ENCODE peak calls at places on chromosomes 6 and 20, in nine cellular contexts. V is left lung; F is heart right ventricle; I is K562; Y is left ventricle myocardium inferior; U is mammary epithelial cell; H is GM23248; Q is CD4-positive, CD25-positive, alpha-beta regulatory T cell; S is cardiac muscle cell. E is an unnamed sample.
A peak's percentile ranks its signal among the peaks of the same experiment; 100 is the strongest.

GRCh38 chr6:134634952-134635351 is 314.9 kb downstream of the ALDH8A1 start:
- DNase-seq in V (no peak), F (no peak), I (no peak), Y (no peak), U (no peak), H (no peak), Q (no peak), S (no peak), E (no peak)

GRCh38 chr20:891121-892080 is 24.7 kb downstream of the ANGPT4 start:
- DNase-seq in V (no peak), F (peak; percentile 74), I (no peak), Y (peak; percentile 67), U (peak; percentile 51), H (no peak), Q (no peak), S (peak; percentile 72), E (no peak)

GRCh38 chr6:37668251-37668650 is 29.4 kb downstream of the MDGA1 start:
- DNase-seq in V (no peak), F (no peak), I (no peak), Y (no peak), U (no peak), H (peak; percentile 28), Q (no peak), S (no peak), E (no peak)

GRCh38 chr20:32859961-32860360 is 1.2 kb downstream of the EFCAB8 start:
- DNase-seq in V (no peak), F (no peak), I (no peak), Y (no peak), U (no peak), H (no peak), Q (no peak), S (no peak), E (no peak)

GRCh38 chr6:157561929-157562810 is 181.2 kb downstream of the ZDHHC14 start:
- DNase-seq in V (no peak), F (no peak), I (no peak), Y (no peak), U (no peak), H (no peak), Q (no peak), S (no peak), E (no peak)

GRCh38 chr6:154457046-154457713 is 53.3 kb downstream of the CNKSR3 start:
- DNase-seq in V (no peak), F (no peak), I (no peak), Y (no peak), U (peak; percentile 64), H (no peak), Q (no peak), S (no peak), E (no peak)

GRCh38 chr20:45934046-45934586 is 367 bp upstream of the PCIF1 start:
- DNase-seq in V (peak; percentile 90), F (peak; percentile 81), I (peak; percentile 68), Y (peak; percentile 70), U (no peak), H (peak; percentile 68), Q (no peak), S (peak; percentile 70), E (peak; percentile 81)

GRCh38 chr6:111721677-111722219 is 116.1 kb upstream of the TRAF3IP2 start:
- DNase-seq in V (no peak), F (peak; percentile 20), I (peak; percentile 68), Y (no peak), U (no peak), H (peak; percentile 60), Q (peak; percentile 52), S (peak; percentile 72), E (no peak)

GRCh38 chr6:147664092-147664491 is 155.6 kb downstream of the SAMD5 start:
- DNase-seq in V (no peak), F (no peak), I (no peak), Y (no peak), U (no peak), H (no peak), Q (no peak), S (no peak), E (no peak)

GRCh38 chr6:157937318-157937717 is 44.3 kb upstream of the SYNJ2 start:
- DNase-seq in V (no peak), F (no peak), I (no peak), Y (no peak), U (no peak), H (no peak), Q (no peak), S (no peak), E (no peak)

GRCh38 chr20:38426006-38426405 is 9.1 kb downstream of the SNHG17 start:
- DNase-seq in V (no peak), F (no peak), I (no peak), Y (no peak), U (peak; percentile 85), H (peak; percentile 98), Q (no peak), S (peak; percentile 83), E (no peak)

GRCh38 chr20:37727957-37728634 is 34.3 kb downstream of the CTNNBL1 start:
- DNase-seq in V (no peak), F (no peak), I (no peak), Y (no peak), U (no peak), H (no peak), Q (no peak), S (no peak), E (no peak)

GRCh38 chr20:51731771-51732453 is 36.3 kb downstream of the ATP9A start:
- DNase-seq in V (no peak), F (no peak), I (no peak), Y (no peak), U (no peak), H (peak; percentile 8), Q (no peak), S (peak; percentile 28), E (no peak)

GRCh38 chr6:36290668-36291620 is 21.1 kb downstream of the PNPLA1 start:
- DNase-seq in V (no peak), F (no peak), I (peak; percentile 51), Y (no peak), U (peak; percentile 15), H (peak; percentile 44), Q (no peak), S (peak; percentile 58), E (peak; percentile 59)

GRCh38 chr6:18154507-18155272 is at the start of gene TPMT:
- DNase-seq in V (peak; percentile 100), F (peak; percentile 99), I (no peak), Y (no peak), U (no peak), H (peak; percentile 44), Q (no peak), S (no peak), E (peak; percentile 59)

GRCh38 chr6:82072771-82073170 is 174.8 kb downstream of the IBTK start:
- DNase-seq in V (no peak), F (no peak), I (no peak), Y (no peak), U (peak; percentile 52), H (peak; percentile 72), Q (no peak), S (no peak), E (no peak)

GRCh38 chr6:169370666-169371343 is 117.2 kb upstream of the THBS2 start:
- DNase-seq in V (no peak), F (no peak), I (no peak), Y (no peak), U (no peak), H (no peak), Q (no peak), S (peak; percentile 46), E (no peak)

GRCh38 chr6:16316741-16317251 is 78.4 kb downstream of the GMPR start:
- DNase-seq in V (no peak), F (no peak), I (peak; percentile 91), Y (no peak), U (peak; percentile 60), H (peak; percentile 85), Q (peak; percentile 64), S (peak; percentile 48), E (no peak)

GRCh38 chr6:22001336-22002027 is 295.4 kb downstream of the PRL start:
- DNase-seq in V (no peak), F (no peak), I (no peak), Y (no peak), U (no peak), H (no peak), Q (no peak), S (no peak), E (no peak)

GRCh38 chr6:134318396-134319281 is 727 bp upstream of the SGK1 start:
- DNase-seq in V (no peak), F (no peak), I (no peak), Y (no peak), U (no peak), H (no peak), Q (no peak), S (no peak), E (no peak)

GRCh38 chr20:35015863-35016193 is 60.2 kb downstream of the MYH7B start:
- DNase-seq in V (no peak), F (no peak), I (no peak), Y (no peak), U (no peak), H (no peak), Q (no peak), S (no peak), E (no peak)
- H3K36me3 ChIP-seq in V (peaks cover 3% of the 10 kb centered on the region), F (peaks cover 96% of the 10 kb centered on the region), I (peaks cover 90% of the 10 kb centered on the region), Y (peaks cover 87% of the 10 kb centered on the region), U (peaks cover 19% of the 10 kb centered on the region), H (peaks cover 54% of the 10 kb centered on the region), Q (peaks cover 91% of the 10 kb centered on the region), S (peaks cover 12% of the 10 kb centered on the region), E (peaks cover 100% of the 10 kb centered on the region)

GRCh38 chr6:1849686-1850580 is 240.2 kb downstream of the FOXC1 start:
- DNase-seq in V (no peak), F (no peak), I (no peak), Y (no peak), U (no peak), H (no peak), Q (no peak), S (no peak), E (no peak)
- H3K27ac ChIP-seq in V (no peak overlapping the region), F (no peak overlapping the region), I (no peak overlapping the region), Y (no peak overlapping the region), U (no peak overlapping the region), H (no peak overlapping the region), Q (no peak overlapping the region), S (no peak overlapping the region), E (no peak overlapping the region)

GRCh38 chr20:31652917-31653385 is 15.2 kb downstream of the COX4I2 start:
- DNase-seq in V (no peak), F (no peak), I (no peak), Y (no peak), U (no peak), H (peak; percentile 79), Q (no peak), S (peak; percentile 66), E (no peak)

GRCh38 chr20:31653573-31653972 is 15.9 kb downstream of the COX4I2 start:
- DNase-seq in V (no peak), F (no peak), I (no peak), Y (no peak), U (no peak), H (no peak), Q (no peak), S (no peak), E (no peak)

DNA sequence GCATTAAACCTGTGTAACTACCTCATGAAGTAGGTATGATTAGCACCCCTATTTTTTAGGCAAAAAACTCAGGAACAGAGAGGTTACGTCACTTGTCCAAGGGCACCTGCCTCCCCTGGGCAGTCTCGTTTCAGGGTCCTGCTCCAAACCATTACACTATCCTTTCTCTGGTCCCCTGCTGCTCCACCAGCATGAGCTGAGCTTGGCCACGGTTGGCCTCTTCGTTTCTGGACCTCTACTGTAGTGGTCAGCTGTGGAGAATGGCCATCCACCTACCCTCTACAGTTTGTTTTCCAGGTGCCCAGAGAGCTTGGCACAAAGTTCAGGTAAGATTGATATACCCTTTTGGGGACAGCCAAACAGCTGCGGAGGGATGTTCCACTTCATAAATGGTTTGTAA is 16.8 kb downstream of the COX4I2 start:
- DNase-seq in V (no peak), F (no peak), I (no peak), Y (no peak), U (no peak), H (no peak), Q (no peak), S (no peak), E (no peak)
- H3K4me1 ChIP-seq in V (no peaks in the 10 kb centered on the region), F (no peaks in the 10 kb centered on the region), I (no peaks in the 10 kb centered on the region), Y (peaks cover 13% of the 10 kb centered on the region), U (no peaks in the 10 kb centered on the region), H (peaks cover 16% of the 10 kb centered on the region), Q (no peaks in the 10 kb centered on the region), S (no peaks in the 10 kb centered on the region), E (no peaks in the 10 kb centered on the region)

GRCh38 chr20:47346172-47346571 is 10.3 kb downstream of the ZMYND8 start:
- DNase-seq in V (no peak), F (no peak), I (no peak), Y (no peak), U (no peak), H (no peak), Q (no peak), S (no peak), E (peak; percentile 29)
- H3K36me3 ChIP-seq in V (no peaks in the 10 kb centered on the region), F (no peaks in the 10 kb centered on the region), I (peaks cover 91% of the 10 kb centered on the region), Y (peaks cover 20% of the 10 kb centered on the region), U (peaks cover 10% of the 10 kb centered on the region), H (no peaks in the 10 kb centered on the region), Q (peaks cover 48% of the 10 kb centered on the region), S (peaks cover 2% of the 10 kb centered on the region), E (peaks cover 26% of the 10 kb centered on the region)